ENCODE peak calls at places on chromosomes 2 and 18, in seven cellular contexts. C, T, K, M, U, N and X are unnamed samples.

GRCh38 chr2:128421286-128421685 is 102.6 kb upstream of the HS6ST1 start:
- DNase-seq in T (no peak), M (no peak), N (no peak), C (no peak), U (peak; percentile 23), K (no peak), X (peak; percentile 25)

GRCh38 chr2:35410431-35411061 is 945.0 kb upstream of the CRIM1 start:
- DNase-seq in T (peak; percentile 64), N (peak; percentile 2), C (peak; percentile 51), U (peak; percentile 45), K (peak; percentile 58), M (peak; percentile 42), X (peak; percentile 50)

GRCh38 chr18:42561521-42561920 is 554.0 kb downstream of the RIT2 start:
- DNase-seq in T (no peak), C (no peak), M (no peak), N (no peak), K (no peak), U (no peak), X (no peak)

GRCh38 chr2:116696223-116696622 is 1118.3 kb upstream of the DDX18 start:
- DNase-seq in U (no peak), C (no peak), M (no peak), N (no peak), K (no peak), T (peak; percentile 1), X (no peak)

GRCh38 chr18:6929370-6930102 is 188.1 kb downstream of the LAMA1 start:
- DNase-seq in C (no peak), T (peak; percentile 53), N (no peak), M (no peak), U (no peak), K (no peak), X (no peak)

GRCh38 chr2:240601061-240601830 is 14.7 kb downstream of the CAPN10 start:
- DNase-seq in U (no peak), M (peak; percentile 23), N (no peak), K (no peak), T (no peak), C (no peak), X (no peak)

GRCh38 chr2:1730047-1730937 is 14.0 kb downstream of the PXDN start:
- DNase-seq in C (no peak), N (no peak), T (no peak), U (no peak), M (no peak), K (peak; percentile 42), X (no peak)

GRCh38 chr2:134682726-134683125 is 36.1 kb downstream of the TMEM163 start:
- DNase-seq in C (no peak), U (no peak), M (no peak), K (no peak), N (no peak), T (no peak), X (no peak)

GRCh38 chr2:54916637-54917036 is 133.6 kb downstream of the RTN4 start:
- DNase-seq in T (no peak), C (no peak), K (no peak), N (no peak), U (no peak), M (no peak), X (no peak)

GRCh38 chr2:11500702-11501303 is 33.0 kb upstream of the GREB1 start:
- DNase-seq in T (no peak), N (no peak), U (no peak), K (no peak), C (no peak), M (no peak), X (no peak)

GRCh38 chr2:127643698-127644660 is 2.0 kb upstream of the GPR17 start:
- DNase-seq in N (no peak), U (no peak), K (no peak), C (no peak), M (no peak), T (no peak), X (no peak)

GRCh38 chr2:71253476-71253875 is 26.6 kb upstream of the PAIP2B start:
- DNase-seq in K (no peak), T (no peak), M (no peak), C (no peak), N (no peak), U (no peak), X (no peak)

GRCh38 chr2:170733821-170734600 is 18.9 kb downstream of the SP5 start:
- DNase-seq in M (no peak), N (no peak), K (no peak), C (no peak), T (no peak), U (no peak), X (no peak)

GRCh38 chr2:75162897-75163296 is 36.4 kb downstream of the TACR1 start:
- DNase-seq in U (no peak), K (no peak), N (no peak), T (no peak), C (no peak), M (no peak), X (no peak)

GRCh38 chr2:121418494-121419058 is 112.1 kb upstream of the RNU4ATAC start:
- DNase-seq in K (peak; percentile 49), T (no peak), U (no peak), M (no peak), N (no peak), C (no peak), X (no peak)

GRCh38 chr2:19812166-19812565 is 89.6 kb downstream of the TTC32 start:
- DNase-seq in M (no peak), T (no peak), U (peak; percentile 24), C (no peak), K (no peak), N (no peak), X (peak; percentile 79)

GRCh38 chr2:151410485-151410833 is 757 bp downstream of the RIF1 start:
- DNase-seq in C (peak; percentile 65), U (peak; percentile 29), N (peak; percentile 44), K (no peak), T (peak; percentile 53), M (no peak), X (peak; percentile 45)

GRCh38 chr2:148642891-148643416 is 1.6 kb upstream of the EPC2 start:
- DNase-seq in T (no peak), K (no peak), M (no peak), C (no peak), U (peak; percentile 56), N (no peak), X (no peak)

GRCh38 chr2:95390881-95391321 is 11.6 kb upstream of the FAHD2A start:
- DNase-seq in K (no peak), M (no peak), C (no peak), N (no peak), U (no peak), T (no peak), X (no peak)

GRCh38 chr2:190766581-190766980 is 114.0 kb upstream of the GLS start:
- DNase-seq in C (no peak), N (no peak), U (no peak), K (no peak), M (no peak), T (no peak), X (no peak)

GRCh38 chr2:62145478-62146100 is 50.3 kb upstream of the B3GNT2 start:
- DNase-seq in U (no peak), M (no peak), N (no peak), K (no peak), C (no peak), T (no peak), X (no peak)

GRCh38 chr2:201220102-201220570 is 37.2 kb downstream of the CASP10 start:
- DNase-seq in K (no peak), N (no peak), U (peak; percentile 38), C (peak; percentile 21), M (no peak), T (peak; percentile 20), X (no peak)

GRCh38 chr2:11955314-11955713 is 208.9 kb downstream of the LPIN1 start:
- DNase-seq in K (no peak), C (no peak), U (no peak), T (no peak), M (no peak), N (no peak), X (no peak)

GRCh38 chr18:23353459-23353858 is 99.6 kb upstream of the RIOK3 start:
- DNase-seq in M (no peak), C (no peak), N (no peak), T (no peak), K (no peak), U (no peak), X (no peak)

GRCh38 chr2:73033142-73033765 is 38.3 kb downstream of the SFXN5 start:
- DNase-seq in U (no peak), C (peak; percentile 17), N (no peak), M (no peak), T (peak; percentile 6), K (no peak), X (no peak)

GRCh38 chr2:41698787-41699422 is 348.9 kb upstream of the PKDCC start:
- DNase-seq in N (no peak), M (no peak), C (peak; percentile 37), K (no peak), T (peak; percentile 8), U (no peak), X (no peak)

GRCh38 chr2:10678225-10678624 is 11.6 kb downstream of the NOL10 start:
- DNase-seq in C (no peak), U (no peak), M (no peak), N (no peak), T (no peak), K (no peak), X (no peak)

GRCh38 chr18:46098616-46098933 is 479 bp upstream of the ATP5F1A start:
- DNase-seq in N (no peak), T (no peak), M (no peak), U (no peak), K (no peak), C (no peak), X (no peak)

GRCh38 chr2:85753525-85754312 is at the start of gene ATOH8:
- DNase-seq in K (peak; percentile 86), C (peak; percentile 50), M (no peak), U (peak; percentile 81), N (peak; percentile 62), T (peak; percentile 25), X (peak; percentile 78)

GRCh38 chr2:66440011-66440542 is 5.2 kb downstream of the MEIS1 start:
- DNase-seq in K (no peak), M (no peak), T (no peak), N (no peak), U (no peak), C (no peak), X (no peak)

GRCh38 chr2:26212011-26212410 is 32.4 kb downstream of the HADHA start:
- DNase-seq in N (no peak), K (no peak), C (no peak), T (no peak), U (no peak), M (no peak), X (no peak)

GRCh38 chr2:225598426-225598825 is 198.9 kb downstream of the NYAP2 start:
- DNase-seq in N (no peak), M (no peak), C (no peak), U (no peak), K (no peak), T (no peak), X (no peak)

GRCh38 chr18:36352384-36352783 is 54.9 kb downstream of the FHOD3 start:
- DNase-seq in T (no peak), U (no peak), N (no peak), C (no peak), K (no peak), M (no peak), X (no peak)

GRCh38 chr2:101697794-101698418 is 399 bp downstream of the MAP4K4 start:
- DNase-seq in C (peak; percentile 34), K (no peak), U (no peak), T (peak; percentile 22), M (peak; percentile 57), N (peak; percentile 43), X (no peak)

GRCh38 chr2:241229563-241230401 is 41.3 kb downstream of the ANO7 start:
- DNase-seq in K (no peak), C (no peak), M (no peak), U (no peak), N (no peak), T (no peak), X (no peak)

GRCh38 chr2:223692227-223692947 is 90.2 kb upstream of the SCG2 start:
- DNase-seq in N (no peak), T (peak; percentile 73), K (no peak), M (no peak), U (no peak), C (peak; percentile 11), X (no peak)

GRCh38 chr2:217691920-217692666 is 310.7 kb downstream of the TNS1 start:
- DNase-seq in C (no peak), T (peak; percentile 22), U (peak; percentile 40), K (peak; percentile 66), M (no peak), N (no peak), X (no peak)

GRCh38 chr2:162825578-162825977 is 13.0 kb downstream of the KCNH7 start:
- DNase-seq in T (no peak), M (no peak), U (no peak), C (no peak), K (no peak), N (no peak), X (no peak)